ENCODE peak calls at places on chromosome 11, in seven cellular contexts. V is endodermal cell, Y is fibroblast of the aortic adventitia, J is GM12865, N is astrocyte of the cerebellum, X is mucosa of descending colon, Z is sigmoid colon. H is an unnamed sample.

GRCh38 chr11:8268530-8269461 is 5.1 kb upstream of the LMO1 start:
- DNase-seq in N (no peak), Z (peak; percentile 47), Y (no peak), V (peak; percentile 69), X (no peak), J (no peak), H (no peak)

GRCh38 chr11:32451808-32452207 is 16.5 kb upstream of the WT1 start:
- DNase-seq in V (no peak), J (no peak), Z (no peak), N (no peak), X (no peak), Y (peak; percentile 50), H (no peak)

GRCh38 chr11:34155057-34155758 is 49.8 kb downstream of the NAT10 start:
- DNase-seq in N (no peak), Y (no peak), V (no peak), Z (no peak), J (no peak), X (no peak), H (no peak)

GRCh38 chr11:206516-207212 is 535 bp downstream of the BET1L start:
- DNase-seq in N (no peak), Z (peak; percentile 73), J (peak; percentile 43), Y (peak; percentile 22), V (peak; percentile 51), X (peak; percentile 77), H (no peak)

GRCh38 chr11:3200388-3201111 is 18.1 kb downstream of the MRGPRG start:
- DNase-seq in N (no peak), V (peak; percentile 36), Y (no peak), J (no peak), X (peak; percentile 18), Z (peak; percentile 48), H (no peak)

GRCh38 chr11:72848846-72849466 is 34.7 kb downstream of the ATG16L2 start:
- DNase-seq in X (no peak), N (no peak), V (peak; percentile 80), J (peak; percentile 44), Y (peak; percentile 51), Z (no peak), H (no peak)

GRCh38 chr11:117885777-117886176 is 9.3 kb upstream of the FXYD6 start:
- DNase-seq in N (no peak), X (no peak), V (peak; percentile 35), J (no peak), Y (peak; percentile 44), Z (peak; percentile 94), H (no peak)

GRCh38 chr11:131816046-131816445 is 445.6 kb downstream of the NTM start:
- DNase-seq in N (no peak), Y (peak; percentile 4), J (no peak), Z (no peak), X (no peak), V (no peak), H (no peak)

GRCh38 chr11:6812391-6813005 is 13.0 kb upstream of the OR6A2 start:
- DNase-seq in Z (no peak), N (peak; percentile 9), Y (peak; percentile 54), X (no peak), V (peak; percentile 74), J (peak; percentile 68), H (no peak)

DNA sequence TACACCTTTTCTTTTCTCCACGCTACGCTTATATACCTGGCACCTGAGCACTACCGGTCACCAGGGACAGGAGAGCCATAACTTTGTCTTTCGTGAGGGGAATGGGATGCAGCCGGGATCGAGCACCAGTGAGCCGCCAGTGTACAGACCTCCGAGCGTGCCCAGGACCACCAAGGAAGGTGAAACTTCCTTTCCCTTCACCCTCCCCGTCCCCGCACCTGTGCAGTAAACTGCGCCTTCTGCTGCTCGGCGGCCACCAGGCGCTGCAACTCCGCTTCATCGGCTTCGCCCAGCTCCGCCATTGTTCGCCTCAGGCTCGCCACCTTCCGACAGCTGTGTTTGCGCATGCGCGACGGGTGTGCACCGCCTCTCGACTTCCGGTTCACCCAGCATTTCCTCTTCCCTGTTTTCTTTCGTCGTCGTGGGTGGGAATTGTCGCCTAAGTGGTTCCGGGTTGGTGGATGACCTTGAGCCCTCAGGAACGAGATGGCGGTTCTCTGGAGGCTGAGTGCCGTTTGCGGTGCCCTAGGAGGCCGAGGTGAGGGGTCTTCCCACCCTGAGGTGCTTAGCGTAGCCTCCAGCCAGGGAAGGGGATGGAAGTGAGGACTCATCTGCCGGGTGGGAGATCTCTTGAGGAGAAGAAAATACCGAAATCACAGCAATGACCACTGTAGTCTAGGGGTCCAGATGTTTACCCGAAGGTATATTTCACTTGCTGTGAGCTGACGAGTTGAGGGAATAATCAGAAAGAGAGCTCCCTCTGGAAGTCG is at the start of the genes SDHD and TIMM8B:
- DNase-seq in J (peak; percentile 98), V (peak; percentile 98), Z (peak; percentile 98), Y (peak; percentile 97), N (peak; percentile 96), X (peak; percentile 96), H (peak; percentile 96)
- TF ChIP-seq CTCF in J (peak; percentile 24), V (peak; percentile 55), Z (no peak), Y (peak; percentile 43), N (peak; percentile 20), X (no peak), H (no peak)

GRCh38 chr11:109731451-109731850 is 309.5 kb downstream of the C11orf87 start:
- DNase-seq in V (no peak), Y (no peak), J (no peak), N (peak; percentile 64), Z (no peak), X (no peak), H (no peak)

GRCh38 chr11:109729761-109730160 is 307.8 kb downstream of the C11orf87 start:
- DNase-seq in N (no peak), Y (no peak), V (peak; percentile 62), J (peak; percentile 35), X (no peak), Z (no peak), H (no peak)

GRCh38 chr11:109730669-109731068 is 308.7 kb downstream of the C11orf87 start:
- DNase-seq in X (no peak), J (no peak), N (no peak), Z (no peak), Y (no peak), V (no peak), H (no peak)

GRCh38 chr11:109726061-109726460 is 304.1 kb downstream of the C11orf87 start:
- DNase-seq in V (no peak), X (no peak), Y (no peak), N (no peak), Z (no peak), J (no peak), H (no peak)

DNA sequence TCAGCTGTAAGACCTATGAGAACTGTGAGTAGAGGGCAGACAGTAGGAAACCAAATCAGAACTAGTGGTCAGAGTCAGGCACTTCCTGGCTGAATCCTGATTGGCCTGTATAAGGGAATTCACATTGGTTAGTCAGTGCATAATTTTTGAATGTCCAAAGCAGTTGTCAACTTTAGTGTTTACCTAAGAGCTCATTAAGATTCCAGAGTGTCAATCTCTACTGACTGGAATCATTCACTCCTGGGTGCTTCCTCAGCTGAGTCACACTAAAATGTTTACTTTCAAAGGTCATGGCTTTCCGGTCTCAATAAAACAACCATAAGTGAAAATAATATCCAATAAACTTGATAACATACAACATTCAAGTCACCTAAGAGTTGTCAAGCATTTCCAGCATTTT is 306.1 kb downstream of the C11orf87 start:
- DNase-seq in Z (no peak), N (no peak), Y (no peak), V (no peak), X (no peak), J (no peak), H (no peak)
- H3K4me3 ChIP-seq in Z (no peak overlapping the region), N (no peak overlapping the region), Y (no peak overlapping the region), V (no peak overlapping the region), X (no peak overlapping the region), J (no peak overlapping the region), H (no peak overlapping the region)

DNA sequence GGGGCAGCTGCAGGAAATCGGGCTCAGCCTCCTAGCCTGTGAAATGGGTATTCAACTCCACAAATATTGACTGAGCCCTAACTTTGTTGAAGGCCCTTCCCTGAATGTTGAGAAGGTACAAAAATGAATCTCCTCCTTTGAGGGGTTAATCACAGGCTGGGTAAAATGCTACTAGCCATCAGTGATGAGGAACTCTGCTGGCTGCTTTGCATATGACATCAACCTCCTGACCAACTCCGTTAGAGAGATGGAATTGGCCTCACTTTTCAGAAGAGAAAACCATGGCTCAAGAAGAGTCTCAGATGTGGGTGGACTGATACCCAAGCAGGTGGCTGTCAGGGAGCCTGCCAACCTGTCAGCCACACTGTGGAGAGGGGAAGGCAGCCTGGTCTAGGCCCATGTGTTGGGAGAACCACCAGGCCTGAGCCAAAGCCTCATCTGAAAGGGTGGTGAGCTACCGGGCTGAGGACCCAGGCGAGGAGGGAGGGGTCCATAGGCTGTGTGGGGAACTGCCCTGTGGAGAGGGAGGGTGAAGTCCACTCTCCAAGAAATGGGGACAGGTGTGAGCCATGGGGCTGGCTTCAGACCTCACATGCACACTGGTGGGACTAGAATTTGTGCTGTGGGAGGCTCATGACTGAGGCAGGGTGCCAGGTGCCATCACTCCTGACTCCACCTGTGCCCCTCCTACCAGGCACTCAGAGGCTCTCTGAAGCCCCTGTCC is 11.8 kb downstream of the CDCA5 start:
- DNase-seq in N (no peak), Z (no peak), V (no peak), X (no peak), Y (no peak), J (peak; percentile 38), H (no peak)
- TF ChIP-seq CTCF in N (no peak), Z (no peak), V (no peak), X (no peak), Y (no peak), J (no peak), H (no peak)

DNA sequence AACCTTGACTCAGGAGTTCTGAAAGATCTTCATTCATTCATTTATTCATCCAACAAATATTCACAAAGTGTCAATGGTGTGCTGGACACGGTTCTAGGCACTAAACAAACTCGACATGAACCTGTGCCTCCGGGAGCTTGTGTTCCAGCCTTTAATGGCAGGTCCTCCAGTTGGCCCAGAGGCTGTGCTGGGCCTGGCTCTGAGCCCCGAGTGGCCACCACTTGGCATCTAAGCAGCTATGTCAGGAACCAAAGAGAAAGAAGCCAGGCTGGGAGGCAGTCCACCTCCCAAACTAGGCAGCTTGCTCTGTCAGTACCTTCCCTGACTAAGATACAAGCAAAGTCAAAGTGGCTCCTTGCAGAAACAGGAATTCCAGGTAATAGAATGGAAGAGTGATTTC is 233.6 kb downstream of the BUD13 start:
- DNase-seq in Y (no peak), X (no peak), V (peak; percentile 17), J (no peak), Z (peak; percentile 32), N (no peak), H (no peak)
- H3K4me3 ChIP-seq in Y (no peak overlapping the region), X (no peak overlapping the region), V (no peak overlapping the region), J (no peak overlapping the region), Z (no peak overlapping the region), N (no peak overlapping the region), H (no peak overlapping the region)

GRCh38 chr11:126115820-126116319 is 53.2 kb upstream of the CDON start:
- DNase-seq in N (peak; percentile 62), Z (peak; percentile 92), X (peak; percentile 66), Y (peak; percentile 89), V (peak; percentile 68), J (no peak), H (peak; percentile 79)
- TF ChIP-seq CTCF in N (peak; percentile 33), Z (no peak), X (no peak), Y (peak; percentile 38), V (peak; percentile 54), J (no peak), H (peak; percentile 24)

GRCh38 chr11:105915036-105915435 is 107.0 kb downstream of the MSANTD4 start:
- DNase-seq in V (peak; percentile 56), Y (no peak), X (no peak), Z (no peak), N (no peak), J (no peak), H (no peak)
- H3K4me3 ChIP-seq in V (peak overlapping the region; percentile 61), Y (no peak overlapping the region), X (no peak overlapping the region), Z (no peak overlapping the region), N (no peak overlapping the region), J (no peak overlapping the region), H (no peak overlapping the region)

H was measured in HFF-Myc.